ENCODE peak calls at places on chromosomes 4 and X, in eight cellular contexts. V, A, R, C, M, N, S and H are unnamed samples.

GRCh38 chrX:110795645-110796510 is at the start of gene CHRDL1:
- DNase-seq in V (peak), A (peak), R (no peak), C (no peak), M (no peak), N (no peak), S (no peak), H (no peak)

GRCh38 chrX:135931644-135932487 is 38.4 kb downstream of the SAGE1 start:
- DNase-seq in V (peak), A (peak), R (peak), C (peak), M (peak), N (peak), S (peak), H (peak)

GRCh38 chr4:107855723-107856122 is 31.0 kb downstream of the SGMS2 start:
- DNase-seq in V (no peak), A (no peak), R (no peak), C (no peak), M (no peak), N (no peak), S (no peak), H (no peak)

GRCh38 chr4:73170518-73171198 is 87.9 kb downstream of the ANKRD17 start:
- DNase-seq in V (no peak), A (no peak), R (no peak), C (no peak), M (no peak), N (no peak), S (no peak), H (no peak)

GRCh38 chr4:176032454-176032853 is 33.2 kb upstream of the WDR17 start:
- DNase-seq in V (no peak), A (no peak), R (no peak), C (no peak), M (no peak), N (no peak), S (no peak), H (no peak)

GRCh38 chr4:52627876-52628275 is 31.2 kb downstream of the USP46 start:
- DNase-seq in V (no peak), A (no peak), R (no peak), C (no peak), M (no peak), N (no peak), S (no peak), H (no peak)

GRCh38 chr4:152735302-152735917 is 44.1 kb downstream of the TIGD4 start:
- DNase-seq in V (no peak), A (no peak), R (no peak), C (no peak), M (no peak), N (peak), S (no peak), H (no peak)

GRCh38 chrX:110588853-110589252 is 206.8 kb downstream of the CHRDL1 start:
- DNase-seq in V (no peak), A (no peak), R (no peak), C (no peak), M (no peak), N (no peak), S (no peak), H (no peak)

GRCh38 chr4:118337954-118338353 is 14.8 kb downstream of the PRSS12 start:
- DNase-seq in V (no peak), A (no peak), R (no peak), C (no peak), M (no peak), N (no peak), S (no peak), H (no peak)

GRCh38 chr4:122612540-122612939 is 8.3 kb downstream of the IL21 start:
- DNase-seq in V (no peak), A (no peak), R (no peak), C (no peak), M (no peak), N (no peak), S (no peak), H (no peak)

GRCh38 chr4:168765726-168766125 is 244.3 kb downstream of the CBR4 start:
- DNase-seq in V (no peak), A (peak), R (no peak), C (peak), M (no peak), N (peak), S (no peak), H (no peak)

GRCh38 chrX:131901581-131901980 is 121.5 kb upstream of the STK26 start:
- DNase-seq in V (no peak), A (no peak), R (no peak), C (no peak), M (no peak), N (no peak), S (no peak), H (no peak)